ENCODE peak calls at places on chromosome 15, in ten cellular contexts. One of them, this sample, is unnamed.

GRCh38 chr15:25776071-25776740 is 86.9 kb downstream of the ATP10A start:
- DNase-seq in body of pancreas: peak
- DNase-seq in GM12865: no peak
- DNase-seq in heart left ventricle: no peak
- DNase-seq in cardiac fibroblast: no peak
- DNase-seq in AG09309: no peak
- DNase-seq in right lobe of liver: no peak
- DNase-seq in progenitor cell of endocrine pancreas: no peak
- DNase-seq in stomach: no peak
- DNase-seq in mucosa of descending colon: no peak
- DNase-seq in this sample: no peak

GRCh38 chr15:65077291-65077980 is 890 bp downstream of the KBTBD13 start:
- DNase-seq in body of pancreas: no peak
- DNase-seq in GM12865: no peak
- DNase-seq in heart left ventricle: no peak
- DNase-seq in cardiac fibroblast: no peak
- DNase-seq in AG09309: no peak
- DNase-seq in right lobe of liver: no peak
- DNase-seq in progenitor cell of endocrine pancreas: no peak
- DNase-seq in stomach: no peak
- DNase-seq in mucosa of descending colon: no peak
- DNase-seq in this sample: no peak

GRCh38 chr15:98043160-98044059 is 82.9 kb downstream of the ARRDC4 start:
- DNase-seq in body of pancreas: peak
- DNase-seq in GM12865: no peak
- DNase-seq in heart left ventricle: no peak
- DNase-seq in cardiac fibroblast: no peak
- DNase-seq in AG09309: no peak
- DNase-seq in right lobe of liver: no peak
- DNase-seq in progenitor cell of endocrine pancreas: no peak
- DNase-seq in stomach: no peak
- DNase-seq in mucosa of descending colon: no peak
- DNase-seq in this sample: no peak

GRCh38 chr15:88241461-88241860 is 15.1 kb downstream of the NTRK3 start:
- DNase-seq in body of pancreas: no peak
- DNase-seq in GM12865: no peak
- DNase-seq in heart left ventricle: no peak
- DNase-seq in cardiac fibroblast: no peak
- DNase-seq in AG09309: no peak
- DNase-seq in right lobe of liver: no peak
- DNase-seq in progenitor cell of endocrine pancreas: no peak
- DNase-seq in stomach: no peak
- DNase-seq in mucosa of descending colon: no peak
- DNase-seq in this sample: no peak

GRCh38 chr15:60649845-60650548 is 171.1 kb upstream of the ICE2 start:
- DNase-seq in body of pancreas: no peak
- DNase-seq in GM12865: peak
- DNase-seq in heart left ventricle: no peak
- DNase-seq in cardiac fibroblast: peak
- DNase-seq in AG09309: no peak
- DNase-seq in right lobe of liver: no peak
- DNase-seq in progenitor cell of endocrine pancreas: no peak
- DNase-seq in stomach: no peak
- DNase-seq in mucosa of descending colon: no peak
- DNase-seq in this sample: no peak

GRCh38 chr15:25714538-25714840 is 148.6 kb downstream of the ATP10A start:
- DNase-seq in body of pancreas: peak
- DNase-seq in GM12865: no peak
- DNase-seq in heart left ventricle: no peak
- DNase-seq in cardiac fibroblast: no peak
- DNase-seq in AG09309: no peak
- DNase-seq in right lobe of liver: no peak
- DNase-seq in progenitor cell of endocrine pancreas: no peak
- DNase-seq in stomach: no peak
- DNase-seq in mucosa of descending colon: no peak
- DNase-seq in this sample: no peak

GRCh38 chr15:38612159-38612863 is 47.7 kb upstream of the RASGRP1 start:
- DNase-seq in body of pancreas: no peak
- DNase-seq in GM12865: no peak
- DNase-seq in heart left ventricle: no peak
- DNase-seq in cardiac fibroblast: no peak
- DNase-seq in AG09309: no peak
- DNase-seq in right lobe of liver: no peak
- DNase-seq in progenitor cell of endocrine pancreas: no peak
- DNase-seq in stomach: no peak
- DNase-seq in mucosa of descending colon: no peak
- DNase-seq in this sample: no peak

GRCh38 chr15:65857718-65858402 is 11.4 kb upstream of the RAB11A start:
- DNase-seq in body of pancreas: no peak
- DNase-seq in GM12865: peak
- DNase-seq in heart left ventricle: no peak
- DNase-seq in cardiac fibroblast: no peak
- DNase-seq in AG09309: no peak
- DNase-seq in right lobe of liver: no peak
- DNase-seq in progenitor cell of endocrine pancreas: no peak
- DNase-seq in stomach: no peak
- DNase-seq in mucosa of descending colon: no peak
- DNase-seq in this sample: no peak

GRCh38 chr15:63322541-63322940 is 45.1 kb downstream of the APH1B start:
- DNase-seq in body of pancreas: peak
- DNase-seq in GM12865: no peak
- DNase-seq in heart left ventricle: peak
- DNase-seq in cardiac fibroblast: peak
- DNase-seq in AG09309: no peak
- DNase-seq in right lobe of liver: peak
- DNase-seq in progenitor cell of endocrine pancreas: no peak
- DNase-seq in stomach: no peak
- DNase-seq in mucosa of descending colon: peak
- DNase-seq in this sample: no peak

GRCh38 chr15:96849501-96849900 is 519.0 kb downstream of the NR2F2 start:
- DNase-seq in body of pancreas: no peak
- DNase-seq in GM12865: no peak
- DNase-seq in heart left ventricle: no peak
- DNase-seq in cardiac fibroblast: peak
- DNase-seq in AG09309: no peak
- DNase-seq in right lobe of liver: no peak
- DNase-seq in progenitor cell of endocrine pancreas: no peak
- DNase-seq in stomach: no peak
- DNase-seq in mucosa of descending colon: no peak
- DNase-seq in this sample: no peak

GRCh38 chr15:33074942-33075341 is 119.6 kb downstream of the FMN1 start:
- DNase-seq in body of pancreas: no peak
- DNase-seq in GM12865: no peak
- DNase-seq in heart left ventricle: no peak
- DNase-seq in cardiac fibroblast: no peak
- DNase-seq in AG09309: no peak
- DNase-seq in right lobe of liver: no peak
- DNase-seq in progenitor cell of endocrine pancreas: no peak
- DNase-seq in stomach: no peak
- DNase-seq in mucosa of descending colon: no peak
- DNase-seq in this sample: no peak

GRCh38 chr15:32928876-32929275 is 211.1 kb downstream of the GREM1 start:
- DNase-seq in body of pancreas: no peak
- DNase-seq in GM12865: no peak
- DNase-seq in heart left ventricle: no peak
- DNase-seq in cardiac fibroblast: no peak
- DNase-seq in AG09309: no peak
- DNase-seq in right lobe of liver: no peak
- DNase-seq in progenitor cell of endocrine pancreas: no peak
- DNase-seq in stomach: no peak
- DNase-seq in mucosa of descending colon: no peak
- DNase-seq in this sample: no peak

GRCh38 chr15:101810905-101811304 is 1.1 kb upstream of the OR4F15 start:
- DNase-seq in body of pancreas: no peak
- DNase-seq in GM12865: peak
- DNase-seq in heart left ventricle: no peak
- DNase-seq in cardiac fibroblast: peak
- DNase-seq in AG09309: no peak
- DNase-seq in right lobe of liver: no peak
- DNase-seq in progenitor cell of endocrine pancreas: no peak
- DNase-seq in stomach: no peak
- DNase-seq in mucosa of descending colon: no peak
- DNase-seq in this sample: no peak

GRCh38 chr15:70795311-70795665 is 31.9 kb upstream of the UACA start:
- DNase-seq in body of pancreas: no peak
- DNase-seq in GM12865: no peak
- DNase-seq in heart left ventricle: no peak
- DNase-seq in cardiac fibroblast: peak
- DNase-seq in AG09309: peak
- DNase-seq in right lobe of liver: no peak
- DNase-seq in progenitor cell of endocrine pancreas: no peak
- DNase-seq in stomach: no peak
- DNase-seq in mucosa of descending colon: no peak
- DNase-seq in this sample: no peak

GRCh38 chr15:65902373-65902772 is 33.1 kb downstream of the RAB11A start:
- DNase-seq in body of pancreas: peak
- DNase-seq in GM12865: peak
- DNase-seq in heart left ventricle: peak
- DNase-seq in cardiac fibroblast: peak
- DNase-seq in AG09309: no peak
- DNase-seq in right lobe of liver: no peak
- DNase-seq in progenitor cell of endocrine pancreas: no peak
- DNase-seq in stomach: peak
- DNase-seq in mucosa of descending colon: peak
- DNase-seq in this sample: no peak

DNA sequence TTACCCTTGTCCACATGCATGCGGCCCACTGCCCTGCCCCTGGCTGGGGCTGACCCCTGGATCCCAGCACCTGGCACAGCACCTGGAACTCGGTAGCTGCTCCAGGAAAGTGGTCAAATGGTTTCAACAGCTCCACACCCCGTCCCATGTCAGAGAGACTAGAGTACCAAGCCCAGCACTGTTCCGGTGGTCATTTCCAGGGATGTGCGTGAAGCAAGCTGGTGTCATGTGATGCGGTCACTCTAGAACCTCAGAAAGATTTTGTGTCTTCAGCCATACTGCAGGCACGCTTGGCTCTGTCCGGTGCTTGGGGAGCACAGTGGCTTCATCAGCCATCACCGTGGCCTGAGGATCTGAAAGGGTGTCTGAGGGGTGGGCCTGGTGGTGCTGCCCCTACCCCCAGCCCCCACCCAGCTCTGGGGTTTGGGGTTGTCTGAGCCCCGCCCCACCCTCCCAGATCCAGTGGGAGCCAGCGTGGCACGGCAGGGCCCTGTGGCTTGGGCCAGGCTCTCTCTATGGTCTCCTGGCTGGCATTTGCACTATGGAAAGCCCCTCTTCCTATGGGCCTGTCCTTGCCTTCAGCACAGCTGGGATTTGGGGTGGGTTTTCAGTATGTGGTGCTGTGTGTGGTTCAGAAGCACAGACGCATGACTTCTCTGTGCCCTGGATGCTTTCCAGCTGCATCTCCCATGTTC is 15.3 kb downstream of the APBA2 start:
- DNase-seq in body of pancreas: no peak
- DNase-seq in GM12865: no peak
- DNase-seq in heart left ventricle: no peak
- DNase-seq in cardiac fibroblast: no peak
- DNase-seq in AG09309: no peak
- DNase-seq in right lobe of liver: no peak
- DNase-seq in progenitor cell of endocrine pancreas: no peak
- DNase-seq in stomach: no peak
- DNase-seq in mucosa of descending colon: no peak
- DNase-seq in this sample: no peak
- TF ChIP-seq CTCF in body of pancreas: no peak
- TF ChIP-seq CTCF in GM12865: no peak
- TF ChIP-seq CTCF in heart left ventricle: no peak
- TF ChIP-seq CTCF in cardiac fibroblast: no peak
- TF ChIP-seq CTCF in AG09309: no peak
- TF ChIP-seq CTCF in right lobe of liver: no peak
- TF ChIP-seq CTCF in progenitor cell of endocrine pancreas: no peak
- TF ChIP-seq CTCF in stomach: no peak
- TF ChIP-seq CTCF in mucosa of descending colon: no peak
- TF ChIP-seq CTCF in this sample: no peak

DNA sequence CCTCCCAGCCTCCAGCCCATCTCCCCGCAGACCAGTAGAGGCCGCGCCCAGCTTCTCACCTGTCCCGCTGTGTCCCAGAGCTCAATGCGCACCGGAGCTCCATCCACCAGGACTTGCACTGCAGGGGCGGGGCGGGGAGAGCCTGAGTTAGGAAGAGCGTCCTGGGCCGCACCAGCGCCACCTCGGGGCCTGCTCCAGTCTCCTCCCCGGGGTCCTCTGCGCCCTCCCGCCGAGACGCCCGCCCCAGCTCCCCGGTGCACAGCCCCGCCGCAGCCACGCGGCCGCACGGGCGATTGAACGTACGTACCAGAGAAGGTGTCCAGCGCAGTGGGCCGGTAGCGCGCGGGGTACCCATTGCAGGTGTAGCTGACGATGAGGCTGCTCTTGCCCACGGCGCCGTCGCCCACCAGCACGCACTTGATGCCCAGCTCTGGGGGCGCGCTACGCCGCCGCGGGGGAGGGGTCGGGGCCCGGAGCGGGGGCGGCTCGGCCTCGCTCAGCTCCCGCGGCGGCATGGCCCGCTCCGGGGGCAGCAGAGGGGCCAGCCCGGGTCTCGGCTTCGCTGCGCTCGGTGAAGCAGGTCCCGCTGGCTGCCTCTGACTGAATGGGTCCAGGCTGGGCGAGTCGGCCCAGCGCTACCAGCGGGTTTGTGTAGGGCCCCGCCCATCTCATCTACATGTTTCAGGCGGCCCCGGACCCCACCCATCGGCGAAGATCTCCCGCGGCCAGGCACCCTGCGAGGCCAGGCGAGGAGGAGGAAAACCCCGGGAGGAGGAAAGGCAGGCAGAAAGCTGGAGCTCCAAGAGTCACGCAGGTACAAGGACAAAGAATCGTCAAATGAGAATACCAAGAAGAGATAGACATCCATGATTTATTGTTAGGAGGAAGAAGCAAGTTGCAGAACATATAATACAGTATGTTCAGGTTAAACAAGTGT is at the start of gene RHOV:
- DNase-seq in body of pancreas: peak
- DNase-seq in GM12865: peak
- DNase-seq in heart left ventricle: peak
- DNase-seq in cardiac fibroblast: peak
- DNase-seq in AG09309: no peak
- DNase-seq in right lobe of liver: no peak
- DNase-seq in progenitor cell of endocrine pancreas: peak
- DNase-seq in stomach: peak
- DNase-seq in mucosa of descending colon: peak
- DNase-seq in this sample: peak
- TF ChIP-seq CTCF in body of pancreas: peak
- TF ChIP-seq CTCF in GM12865: peak
- TF ChIP-seq CTCF in heart left ventricle: no peak
- TF ChIP-seq CTCF in cardiac fibroblast: no peak
- TF ChIP-seq CTCF in AG09309: peak
- TF ChIP-seq CTCF in right lobe of liver: no peak
- TF ChIP-seq CTCF in progenitor cell of endocrine pancreas: peak
- TF ChIP-seq CTCF in stomach: no peak
- TF ChIP-seq CTCF in mucosa of descending colon: no peak
- TF ChIP-seq CTCF in this sample: peak

GRCh38 chr15:77871838-77872371 is 205.6 kb downstream of the TBC1D2B start:
- DNase-seq in body of pancreas: no peak
- DNase-seq in GM12865: no peak
- DNase-seq in heart left ventricle: peak
- DNase-seq in cardiac fibroblast: no peak
- DNase-seq in AG09309: no peak
- DNase-seq in right lobe of liver: no peak
- DNase-seq in progenitor cell of endocrine pancreas: no peak
- DNase-seq in stomach: no peak
- DNase-seq in mucosa of descending colon: peak
- DNase-seq in this sample: no peak
- TF ChIP-seq CTCF in body of pancreas: no peak
- TF ChIP-seq CTCF in GM12865: peak
- TF ChIP-seq CTCF in heart left ventricle: no peak
- TF ChIP-seq CTCF in cardiac fibroblast: peak
- TF ChIP-seq CTCF in AG09309: peak
- TF ChIP-seq CTCF in right lobe of liver: no peak
- TF ChIP-seq CTCF in progenitor cell of endocrine pancreas: peak
- TF ChIP-seq CTCF in stomach: no peak
- TF ChIP-seq CTCF in mucosa of descending colon: no peak
- TF ChIP-seq CTCF in this sample: peak

GRCh38 chr15:41798607-41799487 is 24.6 kb downstream of the MAPKBP1 start:
- DNase-seq in body of pancreas: no peak
- DNase-seq in GM12865: peak
- DNase-seq in heart left ventricle: no peak
- DNase-seq in cardiac fibroblast: no peak
- DNase-seq in AG09309: no peak
- DNase-seq in right lobe of liver: no peak
- DNase-seq in progenitor cell of endocrine pancreas: no peak
- DNase-seq in stomach: no peak
- DNase-seq in mucosa of descending colon: no peak
- DNase-seq in this sample: no peak
- TF ChIP-seq CTCF in body of pancreas: no peak
- TF ChIP-seq CTCF in GM12865: no peak
- TF ChIP-seq CTCF in heart left ventricle: no peak
- TF ChIP-seq CTCF in cardiac fibroblast: no peak
- TF ChIP-seq CTCF in AG09309: no peak
- TF ChIP-seq CTCF in right lobe of liver: no peak
- TF ChIP-seq CTCF in progenitor cell of endocrine pancreas: no peak
- TF ChIP-seq CTCF in stomach: no peak
- TF ChIP-seq CTCF in mucosa of descending colon: no peak
- TF ChIP-seq CTCF in this sample: no peak